ENCODE peak calls at places on chromosomes 5 and 9, in ten cellular contexts. U is right atrium auricular region, T is fibroblast of lung, K is AG04450, Q is B cell, R is spleen, D is GM20000, M is cardiac fibroblast, C is neural crest cell, O is GM13976. H is an unnamed sample.

GRCh38 chr9:107158321-107158720 is 124.8 kb upstream of the RAD23B start:
- DNase-seq in D (peak), R (no peak), C (peak), O (no peak), U (no peak), M (peak), T (peak), Q (no peak), K (no peak), H (peak)

GRCh38 chr5:424259-425110 is 18.5 kb upstream of the EXOC3 start:
- DNase-seq in M (no peak), T (no peak), U (no peak), K (no peak), R (peak), Q (no peak), O (peak), D (peak), C (no peak), H (no peak)

GRCh38 chr5:33981408-33982171 is 2.9 kb downstream of the SLC45A2 start:
- DNase-seq in O (no peak), Q (no peak), T (peak), M (peak), R (no peak), K (no peak), D (no peak), C (no peak), U (no peak), H (peak)

GRCh38 chr9:31089822-31090221 is 1294.6 kb upstream of the ACO1 start:
- DNase-seq in C (no peak), Q (no peak), M (peak), O (no peak), T (peak), R (no peak), K (no peak), U (no peak), D (no peak), H (peak)

GRCh38 chr9:136545065-136545965 is 533 bp downstream of the NOTCH1 start:
- DNase-seq in D (peak), U (no peak), O (peak), R (peak), K (no peak), M (no peak), T (no peak), C (no peak), Q (peak), H (no peak)

GRCh38 chr9:4070266-4070665 is 229.6 kb downstream of the GLIS3 start:
- DNase-seq in M (no peak), K (no peak), T (no peak), O (no peak), Q (no peak), D (no peak), R (no peak), C (no peak), U (no peak), H (no peak)

GRCh38 chr9:131402738-131403492 is 9.0 kb downstream of the PRRC2B start:
- DNase-seq in Q (no peak), T (peak), D (no peak), U (peak), R (peak), C (peak), M (peak), O (no peak), K (peak), H (peak)

GRCh38 chr5:14793851-14794250 is 77.7 kb downstream of the ANKH start:
- DNase-seq in K (no peak), M (no peak), R (no peak), T (no peak), D (no peak), U (no peak), C (no peak), O (no peak), Q (no peak), H (no peak)

GRCh38 chr5:83924891-83925290 is 204.2 kb upstream of the HAPLN1 start:
- DNase-seq in M (no peak), K (no peak), U (no peak), C (no peak), R (no peak), D (no peak), T (peak), O (no peak), Q (no peak), H (peak)

GRCh38 chr9:35287986-35288515 is 126.2 kb downstream of the UNC13B start:
- DNase-seq in K (no peak), R (no peak), M (no peak), O (no peak), U (no peak), D (no peak), T (peak), C (no peak), Q (no peak), H (no peak)

GRCh38 chr5:23468658-23469057 is 38.8 kb upstream of the PRDM9 start:
- DNase-seq in U (no peak), R (no peak), Q (no peak), D (no peak), T (no peak), K (no peak), C (no peak), O (no peak), M (no peak), H (no peak)

GRCh38 chr9:38360880-38361836 is 31.3 kb upstream of the ALDH1B1 start:
- DNase-seq in O (no peak), D (no peak), K (no peak), T (no peak), Q (no peak), R (peak), M (peak), U (no peak), C (no peak), H (peak)

GRCh38 chr9:19416143-19416542 is 7.3 kb downstream of the ACER2 start:
- DNase-seq in U (no peak), C (no peak), M (no peak), R (no peak), K (peak), D (no peak), O (no peak), Q (no peak), T (peak), H (peak)

GRCh38 chr5:168365581-168366081 is 74.2 kb downstream of the WWC1 start:
- DNase-seq in U (no peak), R (no peak), C (no peak), K (no peak), T (peak), Q (no peak), O (no peak), M (peak), D (no peak), H (peak)

GRCh38 chr9:90271707-90272106 is 370.9 kb downstream of the DIRAS2 start:
- DNase-seq in T (no peak), U (no peak), C (no peak), K (no peak), D (no peak), Q (no peak), O (no peak), R (no peak), M (no peak), H (no peak)

GRCh38 chr9:90274725-90275124 is 367.9 kb downstream of the DIRAS2 start:
- DNase-seq in T (no peak), C (no peak), O (no peak), R (no peak), M (no peak), U (no peak), Q (no peak), D (no peak), K (no peak), H (no peak)
- TF ChIP-seq CTCF in T (no peak), C (no peak), O (no peak), R (no peak), M (no peak), U (no peak), Q (no peak), D (no peak), K (no peak), H (no peak)

GRCh38 chr9:126014726-126015125 is 267.6 kb downstream of the PBX3 start:
- DNase-seq in K (no peak), R (no peak), O (no peak), M (no peak), C (no peak), Q (no peak), T (no peak), D (no peak), U (no peak), H (no peak)

GRCh38 chr9:126009047-126009446 is 261.9 kb downstream of the PBX3 start:
- DNase-seq in T (no peak), M (peak), O (no peak), D (no peak), U (no peak), K (no peak), C (no peak), Q (no peak), R (no peak), H (no peak)
- TF ChIP-seq CTCF in T (peak), M (peak), O (no peak), D (no peak), U (no peak), K (peak), C (peak), Q (no peak), R (no peak), H (peak)

GRCh38 chr5:95549030-95549429 is 5.7 kb downstream of the SKIC3 start:
- DNase-seq in K (no peak), C (no peak), M (no peak), O (no peak), U (no peak), R (no peak), T (no peak), Q (no peak), D (no peak), H (no peak)

GRCh38 chr5:95554331-95554646 is 488 bp downstream of the SKIC3 start:
- DNase-seq in O (no peak), K (no peak), U (no peak), C (no peak), R (no peak), Q (no peak), T (no peak), D (no peak), M (no peak), H (no peak)

GRCh38 chr5:95555553-95555952 is 652 bp downstream of the ARSK start:
- DNase-seq in Q (no peak), M (no peak), C (no peak), R (no peak), O (no peak), K (no peak), D (no peak), T (no peak), U (no peak), H (no peak)

GRCh38 chr5:95554647-95555548 is at the start of the genes ARSK and SKIC3:
- DNase-seq in Q (peak), R (peak), T (peak), K (peak), D (peak), M (peak), C (peak), O (peak), U (peak), H (peak)
- TF ChIP-seq CTCF in Q (peak), R (peak), T (peak), K (peak), D (no peak), M (peak), C (peak), O (peak), U (peak), H (peak)

GRCh38 chr5:132776077-132776931 is 735 bp downstream of the SEPTIN8 start:
- DNase-seq in K (no peak), C (peak), Q (no peak), D (no peak), T (peak), U (no peak), O (peak), M (peak), R (no peak), H (no peak)
- TF ChIP-seq CTCF in K (no peak), C (no peak), Q (no peak), D (no peak), T (no peak), U (no peak), O (no peak), M (no peak), R (no peak), H (no peak)

GRCh38 chr5:54742417-54742889 is 224.9 kb downstream of the SNX18 start:
- DNase-seq in O (no peak), U (no peak), R (no peak), K (no peak), T (peak), C (no peak), M (peak), D (no peak), Q (no peak), H (peak)
- TF ChIP-seq CTCF in O (no peak), U (no peak), R (no peak), K (peak), T (peak), C (no peak), M (no peak), D (no peak), Q (no peak), H (peak)

GRCh38 chr5:54769746-54770145 is 215.6 kb downstream of the ESM1 start:
- DNase-seq in K (no peak), T (no peak), D (no peak), M (no peak), U (no peak), O (no peak), C (no peak), Q (no peak), R (no peak), H (no peak)

GRCh38 chr5:54766748-54767147 is 218.6 kb downstream of the ESM1 start:
- DNase-seq in K (no peak), O (no peak), U (no peak), R (no peak), M (no peak), C (no peak), T (no peak), D (no peak), Q (no peak), H (no peak)

GRCh38 chr5:54772232-54773168 is 212.9 kb downstream of the ESM1 start:
- DNase-seq in O (no peak), U (no peak), Q (peak), T (no peak), C (no peak), D (no peak), M (no peak), R (no peak), K (no peak), H (no peak)

GRCh38 chr5:54765327-54765726 is 220.1 kb downstream of the ESM1 start:
- DNase-seq in R (no peak), M (no peak), K (no peak), U (no peak), Q (no peak), O (no peak), C (no peak), D (no peak), T (no peak), H (no peak)

GRCh38 chr5:54769072-54769471 is 216.3 kb downstream of the ESM1 start:
- DNase-seq in R (no peak), M (no peak), C (no peak), T (no peak), U (no peak), O (no peak), Q (no peak), K (no peak), D (no peak), H (no peak)
- TF ChIP-seq CTCF in R (no peak), M (no peak), C (no peak), T (no peak), U (no peak), O (no peak), Q (no peak), K (no peak), D (no peak), H (no peak)